ENCODE peak calls at places on chromosomes 1 and 21, in ten cellular contexts. Q, T, Y, U, M, C, I, V, W and F are unnamed samples.

GRCh38 chr21:28252923-28253322 is 739.8 kb downstream of the LTN1 start:
- DNase-seq in Q (no peak), T (no peak), Y (no peak), U (no peak), M (no peak), C (no peak), I (no peak), V (no peak), W (no peak), F (peak)

GRCh38 chr1:29136463-29136915 is 12.8 kb upstream of the TMEM200B start:
- DNase-seq in Q (no peak), T (no peak), Y (no peak), U (peak), M (peak), C (no peak), I (no peak), V (peak), W (no peak), F (peak)

GRCh38 chr1:101410048-101410878 is 173.4 kb downstream of the S1PR1 start:
- DNase-seq in Q (no peak), T (no peak), Y (no peak), U (no peak), M (no peak), C (no peak), I (no peak), V (peak), W (no peak), F (no peak)

GRCh38 chr1:9293512-9294439 is 1.1 kb downstream of the SPSB1 start:
- DNase-seq in Q (no peak), T (no peak), Y (no peak), U (no peak), M (peak), C (no peak), I (peak), V (peak), W (no peak), F (peak)

GRCh38 chr1:65630855-65631254 is 161.8 kb upstream of the PDE4B start:
- DNase-seq in Q (no peak), T (no peak), Y (no peak), U (no peak), M (no peak), C (no peak), I (no peak), V (peak), W (no peak), F (peak)

GRCh38 chr1:166272851-166273250 is 106.0 kb upstream of the FAM78B start:
- DNase-seq in Q (no peak), T (no peak), Y (no peak), U (no peak), M (no peak), C (no peak), I (no peak), V (no peak), W (no peak), F (no peak)

GRCh38 chr1:155253797-155254196 is 1.5 kb downstream of the ENTREP3 start:
- DNase-seq in Q (no peak), T (no peak), Y (no peak), U (no peak), M (no peak), C (no peak), I (no peak), V (no peak), W (no peak), F (no peak)

GRCh38 chr1:95023399-95024050 is 49.2 kb downstream of the ALG14 start:
- DNase-seq in Q (no peak), T (no peak), Y (peak), U (peak), M (no peak), C (no peak), I (no peak), V (peak), W (no peak), F (peak)

GRCh38 chr1:64915381-64916274 is 50.7 kb downstream of the JAK1 start:
- DNase-seq in Q (no peak), T (no peak), Y (no peak), U (no peak), M (peak), C (no peak), I (no peak), V (peak), W (no peak), F (peak)

GRCh38 chr1:6446665-6447015 is 19.3 kb downstream of the TNFRSF25 start:
- DNase-seq in Q (no peak), T (no peak), Y (no peak), U (no peak), M (no peak), C (no peak), I (no peak), V (no peak), W (no peak), F (no peak)

GRCh38 chr1:246695136-246695535 is 29.1 kb upstream of the SCCPDH start:
- DNase-seq in Q (no peak), T (no peak), Y (no peak), U (no peak), M (no peak), C (no peak), I (no peak), V (no peak), W (no peak), F (peak)

GRCh38 chr1:71019248-71019647 is 28.4 kb downstream of the PTGER3 start:
- DNase-seq in Q (no peak), T (no peak), Y (no peak), U (no peak), M (no peak), C (no peak), I (no peak), V (no peak), W (no peak), F (no peak)

GRCh38 chr1:3890389-3891328 is 9.4 kb downstream of the C1orf174 start:
- DNase-seq in Q (no peak), T (no peak), Y (no peak), U (no peak), M (no peak), C (no peak), I (no peak), V (no peak), W (no peak), F (no peak)

GRCh38 chr1:9095818-9096217 is 26.4 kb upstream of the SLC2A5 start:
- DNase-seq in Q (no peak), T (no peak), Y (no peak), U (no peak), M (no peak), C (no peak), I (no peak), V (no peak), W (no peak), F (no peak)

GRCh38 chr1:89724369-89725015 is 91.6 kb downstream of the LRRC8C start:
- DNase-seq in Q (no peak), T (no peak), Y (no peak), U (no peak), M (no peak), C (no peak), I (no peak), V (peak), W (no peak), F (peak)

GRCh38 chr21:26844258-26845065 is 747 bp downstream of the ADAMTS1 start:
- DNase-seq in Q (peak), T (peak), Y (no peak), U (no peak), M (peak), C (no peak), I (peak), V (peak), W (no peak), F (no peak)
- TF ChIP-seq CTCF in Q (no peak), T (peak), Y (no peak), U (peak), M (no peak), C (no peak), I (no peak), V (no peak), W (no peak), F (peak)

GRCh38 chr1:91024501-91025119 is 2.8 kb upstream of the ZNF644 start:
- DNase-seq in Q (no peak), T (no peak), Y (no peak), U (no peak), M (no peak), C (no peak), I (no peak), V (no peak), W (no peak), F (no peak)
- TF ChIP-seq CTCF in Q (no peak), T (no peak), Y (no peak), U (no peak), M (no peak), C (no peak), I (no peak), V (no peak), W (no peak), F (no peak)

GRCh38 chr1:57707631-57708030 is 283.8 kb upstream of the DAB1 start:
- DNase-seq in Q (no peak), T (no peak), Y (no peak), U (no peak), M (no peak), C (no peak), I (no peak), V (no peak), W (no peak), F (no peak)
- TF ChIP-seq CTCF in Q (no peak), T (no peak), Y (no peak), U (no peak), M (no peak), C (no peak), I (no peak), V (no peak), W (no peak), F (no peak)

GRCh38 chr1:191752342-191752741 is 405.9 kb upstream of the RGS18 start:
- DNase-seq in Q (no peak), T (no peak), Y (no peak), U (no peak), M (no peak), C (no peak), I (no peak), V (no peak), W (no peak), F (no peak)
- TF ChIP-seq CTCF in Q (no peak), T (no peak), Y (no peak), U (no peak), M (no peak), C (no peak), I (no peak), V (no peak), W (no peak), F (no peak)

DNA sequence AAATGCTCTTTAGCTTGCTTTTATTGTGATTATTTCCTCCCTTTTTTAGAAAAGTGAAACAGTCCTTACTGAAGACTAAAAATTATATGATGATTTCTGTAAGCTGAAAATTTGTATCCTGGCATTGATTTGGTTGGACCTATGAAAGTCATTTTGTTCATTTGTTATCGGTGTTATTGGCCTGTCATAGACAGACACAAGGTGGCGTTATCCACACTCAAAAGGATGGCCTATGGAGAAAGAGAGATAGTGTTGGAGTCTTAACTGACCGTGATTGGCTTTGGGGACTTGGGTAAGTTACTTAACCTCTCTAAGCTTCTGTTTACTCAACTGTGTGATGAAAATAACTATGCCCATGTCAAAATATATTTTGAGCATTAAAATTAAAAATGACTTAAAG is 203.6 kb upstream of the CHODL start:
- DNase-seq in Q (no peak), T (no peak), Y (peak), U (no peak), M (no peak), C (no peak), I (no peak), V (peak), W (no peak), F (no peak)
- TF ChIP-seq CTCF in Q (peak), T (peak), Y (peak), U (no peak), M (no peak), C (no peak), I (peak), V (peak), W (peak), F (no peak)

DNA sequence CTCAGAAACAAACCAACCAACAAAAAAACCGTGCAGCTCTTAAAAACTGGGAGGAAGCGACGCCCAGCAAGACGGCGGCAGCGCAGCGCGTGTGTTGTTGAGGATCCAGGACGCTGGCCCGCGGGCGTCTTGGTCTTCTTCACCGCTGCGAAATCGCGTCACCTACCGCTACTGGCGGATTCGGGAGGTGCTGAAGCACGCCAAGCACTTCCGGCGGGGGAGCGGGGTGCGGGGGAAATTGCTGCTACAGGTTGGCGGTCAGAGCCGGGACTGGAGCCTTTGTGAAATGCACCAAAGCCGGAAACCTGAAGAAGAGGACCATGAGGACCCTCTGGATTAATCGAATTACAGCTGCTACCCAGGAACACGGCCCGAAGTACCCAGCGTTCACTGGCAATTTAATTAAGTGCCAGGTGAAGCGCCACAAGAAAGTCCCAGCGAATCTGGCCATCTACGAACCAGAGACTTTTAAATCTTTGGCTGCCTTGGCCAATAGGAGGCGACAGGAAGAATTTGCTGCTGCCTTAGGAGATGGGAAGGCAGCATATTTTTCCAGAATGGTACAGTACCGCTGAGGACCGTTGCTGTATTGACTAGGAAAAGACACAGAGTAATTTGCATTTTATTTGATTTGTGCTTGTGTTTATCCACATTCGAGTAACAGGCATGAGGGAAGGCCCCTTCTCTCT is 11.9 kb upstream of the RIPPLY3 start:
- DNase-seq in Q (no peak), T (no peak), Y (no peak), U (no peak), M (no peak), C (no peak), I (no peak), V (peak), W (no peak), F (no peak)
- TF ChIP-seq CTCF in Q (no peak), T (no peak), Y (no peak), U (no peak), M (no peak), C (no peak), I (no peak), V (no peak), W (no peak), F (no peak)

DNA sequence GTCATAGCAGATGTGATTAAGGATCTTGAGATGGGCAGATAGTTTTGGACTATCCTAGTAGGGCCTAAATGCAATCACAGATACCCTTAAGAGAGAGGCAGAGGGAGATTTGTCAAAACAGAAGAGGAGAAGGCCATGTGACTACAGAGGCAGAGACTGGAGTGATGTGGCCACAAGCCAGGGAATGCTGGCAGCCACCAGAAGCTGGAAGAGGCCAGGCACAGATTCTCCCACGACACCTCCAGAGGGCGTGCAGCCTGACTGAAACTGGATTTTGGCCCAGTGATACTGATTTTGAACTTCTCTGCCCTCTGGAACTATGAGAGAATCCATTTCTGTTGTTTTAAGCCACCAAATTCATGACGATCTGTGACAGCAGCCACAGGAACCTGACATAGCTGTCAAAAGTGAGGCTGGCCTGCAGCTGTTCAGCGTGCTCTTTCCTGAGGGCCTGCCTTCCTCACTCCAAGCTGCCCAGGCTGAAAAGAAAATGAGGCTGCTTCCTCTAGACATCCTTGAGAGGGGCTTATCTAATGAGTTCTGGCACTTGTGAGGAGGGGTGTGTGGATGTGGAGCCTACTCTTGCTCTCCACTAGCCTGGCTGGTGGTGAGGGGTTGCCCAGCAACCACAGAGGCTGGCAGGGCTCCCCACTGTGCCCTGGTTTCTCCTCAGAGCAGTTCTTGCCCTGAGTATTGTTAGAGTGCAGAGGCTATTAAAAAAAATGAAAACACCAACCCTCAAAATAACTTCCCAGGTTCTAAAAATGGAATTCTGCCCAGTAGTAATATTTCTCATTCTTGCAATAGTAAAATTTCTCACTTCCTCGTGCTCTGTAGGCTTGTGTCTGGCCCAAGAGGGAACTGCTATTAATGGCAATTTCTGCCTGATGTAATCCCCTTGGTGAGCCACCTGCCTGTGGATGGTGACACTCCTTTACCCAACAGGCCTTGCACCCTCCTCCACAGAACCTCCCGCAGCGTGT is 52.4 kb upstream of the EPS8L3 start:
- DNase-seq in Q (no peak), T (no peak), Y (no peak), U (no peak), M (no peak), C (no peak), I (no peak), V (no peak), W (no peak), F (no peak)
- TF ChIP-seq CTCF in Q (no peak), T (no peak), Y (peak), U (no peak), M (no peak), C (no peak), I (no peak), V (no peak), W (no peak), F (no peak)

GRCh38 chr1:63622847-63623566 is 29.8 kb downstream of the PGM1 start:
- DNase-seq in Q (no peak), T (no peak), Y (no peak), U (no peak), M (no peak), C (no peak), I (no peak), V (no peak), W (no peak), F (no peak)
- TF ChIP-seq CTCF in Q (no peak), T (no peak), Y (no peak), U (no peak), M (no peak), C (no peak), I (no peak), V (no peak), W (no peak), F (no peak)